ENCODE peak calls at places on chromosomes 11 and 22, in eight cellular contexts. One of them, this sample, is unnamed.

GRCh38 chr11:13114566-13115465 is 105.7 kb downstream of the RASSF10 start:
- DNase-seq in activated CD4-positive, alpha-beta T cell treated with anti-CD3 and anti-CD28 coated beads, Interleukin-2, amount 50 U/mL, for 24 hours: no peak
- DNase-seq in tibial artery: no peak
- DNase-seq in EL: peak; percentile 12
- DNase-seq in naive B cell: no peak
- DNase-seq in fibroblast of mammary gland: no peak
- DNase-seq in GM23248: peak; percentile 10
- DNase-seq in left ventricle myocardium superior: no peak
- DNase-seq in this sample: peak; percentile 93

GRCh38 chr22:48627203-48627602 is 1200.5 kb downstream of the BRD1 start:
- DNase-seq in GM23248: no peak
- DNase-seq in naive B cell: no peak
- DNase-seq in tibial artery: no peak
- DNase-seq in fibroblast of mammary gland: no peak
- DNase-seq in activated CD4-positive, alpha-beta T cell treated with anti-CD3 and anti-CD28 coated beads, Interleukin-2, amount 50 U/mL, for 24 hours: no peak
- DNase-seq in EL: no peak
- DNase-seq in left ventricle myocardium superior: no peak
- DNase-seq in this sample: peak; percentile 82

GRCh38 chr11:12523180-12523924 is 146.0 kb downstream of the PARVA start:
- DNase-seq in naive B cell: no peak
- DNase-seq in GM23248: no peak
- DNase-seq in left ventricle myocardium superior: no peak
- DNase-seq in activated CD4-positive, alpha-beta T cell treated with anti-CD3 and anti-CD28 coated beads, Interleukin-2, amount 50 U/mL, for 24 hours: no peak
- DNase-seq in tibial artery: peak; percentile 56
- DNase-seq in fibroblast of mammary gland: no peak
- DNase-seq in EL: no peak
- DNase-seq in this sample: no peak

GRCh38 chr11:32796425-32796824 is 2.0 kb upstream of the CCDC73 start:
- DNase-seq in GM23248: no peak
- DNase-seq in naive B cell: no peak
- DNase-seq in left ventricle myocardium superior: no peak
- DNase-seq in fibroblast of mammary gland: no peak
- DNase-seq in tibial artery: no peak
- DNase-seq in EL: no peak
- DNase-seq in activated CD4-positive, alpha-beta T cell treated with anti-CD3 and anti-CD28 coated beads, Interleukin-2, amount 50 U/mL, for 24 hours: no peak
- DNase-seq in this sample: no peak

GRCh38 chr22:19704355-19705015 is 9.8 kb upstream of the SEPTIN5 start:
- DNase-seq in left ventricle myocardium superior: no peak
- DNase-seq in naive B cell: no peak
- DNase-seq in tibial artery: no peak
- DNase-seq in fibroblast of mammary gland: no peak
- DNase-seq in activated CD4-positive, alpha-beta T cell treated with anti-CD3 and anti-CD28 coated beads, Interleukin-2, amount 50 U/mL, for 24 hours: no peak
- DNase-seq in EL: no peak
- DNase-seq in GM23248: no peak
- DNase-seq in this sample: no peak

GRCh38 chr11:68050371-68050841 is 11.6 kb downstream of the TCIRG1 start:
- DNase-seq in naive B cell: no peak
- DNase-seq in EL: no peak
- DNase-seq in activated CD4-positive, alpha-beta T cell treated with anti-CD3 and anti-CD28 coated beads, Interleukin-2, amount 50 U/mL, for 24 hours: no peak
- DNase-seq in fibroblast of mammary gland: no peak
- DNase-seq in left ventricle myocardium superior: peak; percentile 25
- DNase-seq in tibial artery: no peak
- DNase-seq in GM23248: no peak
- DNase-seq in this sample: no peak

GRCh38 chr11:106714179-106714578 is 304.1 kb downstream of the GUCY1A2 start:
- DNase-seq in GM23248: no peak
- DNase-seq in EL: no peak
- DNase-seq in tibial artery: no peak
- DNase-seq in activated CD4-positive, alpha-beta T cell treated with anti-CD3 and anti-CD28 coated beads, Interleukin-2, amount 50 U/mL, for 24 hours: no peak
- DNase-seq in naive B cell: no peak
- DNase-seq in left ventricle myocardium superior: no peak
- DNase-seq in fibroblast of mammary gland: peak; percentile 29
- DNase-seq in this sample: no peak

GRCh38 chr11:114088216-114088615 is 28.7 kb downstream of the ZBTB16 start:
- DNase-seq in tibial artery: no peak
- DNase-seq in naive B cell: no peak
- DNase-seq in left ventricle myocardium superior: no peak
- DNase-seq in activated CD4-positive, alpha-beta T cell treated with anti-CD3 and anti-CD28 coated beads, Interleukin-2, amount 50 U/mL, for 24 hours: no peak
- DNase-seq in EL: no peak
- DNase-seq in GM23248: no peak
- DNase-seq in fibroblast of mammary gland: no peak
- DNase-seq in this sample: no peak

GRCh38 chr22:41217553-41218157 is 12.5 kb downstream of the L3MBTL2 start:
- DNase-seq in fibroblast of mammary gland: peak; percentile 77
- DNase-seq in activated CD4-positive, alpha-beta T cell treated with anti-CD3 and anti-CD28 coated beads, Interleukin-2, amount 50 U/mL, for 24 hours: no peak
- DNase-seq in tibial artery: no peak
- DNase-seq in EL: peak; percentile 61
- DNase-seq in GM23248: peak; percentile 89
- DNase-seq in left ventricle myocardium superior: peak; percentile 84
- DNase-seq in naive B cell: no peak
- DNase-seq in this sample: no peak

GRCh38 chr11:131370090-131370751 is at the start of gene NTM:
- DNase-seq in left ventricle myocardium superior: peak; percentile 62
- DNase-seq in fibroblast of mammary gland: peak; percentile 62
- DNase-seq in activated CD4-positive, alpha-beta T cell treated with anti-CD3 and anti-CD28 coated beads, Interleukin-2, amount 50 U/mL, for 24 hours: no peak
- DNase-seq in GM23248: peak; percentile 17
- DNase-seq in naive B cell: no peak
- DNase-seq in EL: peak; percentile 2
- DNase-seq in tibial artery: no peak
- DNase-seq in this sample: no peak

GRCh38 chr11:123519055-123519796 is 89.2 kb downstream of the GRAMD1B start:
- DNase-seq in fibroblast of mammary gland: no peak
- DNase-seq in tibial artery: no peak
- DNase-seq in activated CD4-positive, alpha-beta T cell treated with anti-CD3 and anti-CD28 coated beads, Interleukin-2, amount 50 U/mL, for 24 hours: no peak
- DNase-seq in naive B cell: no peak
- DNase-seq in left ventricle myocardium superior: no peak
- DNase-seq in GM23248: peak; percentile 68
- DNase-seq in EL: peak; percentile 58
- DNase-seq in this sample: no peak

GRCh38 chr11:122105009-122105828 is 10.8 kb downstream of the BLID start:
- DNase-seq in fibroblast of mammary gland: no peak
- DNase-seq in tibial artery: no peak
- DNase-seq in left ventricle myocardium superior: no peak
- DNase-seq in naive B cell: no peak
- DNase-seq in activated CD4-positive, alpha-beta T cell treated with anti-CD3 and anti-CD28 coated beads, Interleukin-2, amount 50 U/mL, for 24 hours: no peak
- DNase-seq in EL: peak; percentile 44
- DNase-seq in GM23248: peak; percentile 65
- DNase-seq in this sample: no peak

GRCh38 chr22:26708256-26709009 is 51.0 kb downstream of the MIAT start:
- DNase-seq in naive B cell: no peak
- DNase-seq in GM23248: no peak
- DNase-seq in activated CD4-positive, alpha-beta T cell treated with anti-CD3 and anti-CD28 coated beads, Interleukin-2, amount 50 U/mL, for 24 hours: no peak
- DNase-seq in fibroblast of mammary gland: peak; percentile 24
- DNase-seq in EL: no peak
- DNase-seq in left ventricle myocardium superior: no peak
- DNase-seq in tibial artery: no peak
- DNase-seq in this sample: no peak

GRCh38 chr11:96050435-96051182 is 126.7 kb upstream of the MTMR2 start:
- DNase-seq in tibial artery: no peak
- DNase-seq in naive B cell: no peak
- DNase-seq in activated CD4-positive, alpha-beta T cell treated with anti-CD3 and anti-CD28 coated beads, Interleukin-2, amount 50 U/mL, for 24 hours: no peak
- DNase-seq in EL: no peak
- DNase-seq in left ventricle myocardium superior: no peak
- DNase-seq in fibroblast of mammary gland: peak; percentile 56
- DNase-seq in GM23248: peak; percentile 58
- DNase-seq in this sample: no peak

GRCh38 chr11:113341388-113342165 is 27.2 kb downstream of the TTC12 start:
- DNase-seq in GM23248: no peak
- DNase-seq in left ventricle myocardium superior: no peak
- DNase-seq in EL: no peak
- DNase-seq in activated CD4-positive, alpha-beta T cell treated with anti-CD3 and anti-CD28 coated beads, Interleukin-2, amount 50 U/mL, for 24 hours: no peak
- DNase-seq in tibial artery: no peak
- DNase-seq in fibroblast of mammary gland: no peak
- DNase-seq in naive B cell: no peak
- DNase-seq in this sample: no peak

GRCh38 chr11:74018331-74019005 is 9.6 kb upstream of the UCP3 start:
- DNase-seq in GM23248: peak; percentile 91
- DNase-seq in activated CD4-positive, alpha-beta T cell treated with anti-CD3 and anti-CD28 coated beads, Interleukin-2, amount 50 U/mL, for 24 hours: no peak
- DNase-seq in naive B cell: no peak
- DNase-seq in EL: peak; percentile 30
- DNase-seq in fibroblast of mammary gland: peak; percentile 96
- DNase-seq in left ventricle myocardium superior: peak; percentile 93
- DNase-seq in tibial artery: peak; percentile 97
- DNase-seq in this sample: no peak

GRCh38 chr11:28401446-28401845 is 293.3 kb downstream of the METTL15 start:
- DNase-seq in tibial artery: no peak
- DNase-seq in EL: no peak
- DNase-seq in fibroblast of mammary gland: no peak
- DNase-seq in activated CD4-positive, alpha-beta T cell treated with anti-CD3 and anti-CD28 coated beads, Interleukin-2, amount 50 U/mL, for 24 hours: no peak
- DNase-seq in GM23248: no peak
- DNase-seq in naive B cell: no peak
- DNase-seq in left ventricle myocardium superior: no peak
- DNase-seq in this sample: no peak

GRCh38 chr11:117597083-117597482 is 199.9 kb downstream of the DSCAML1 start:
- DNase-seq in GM23248: peak; percentile 36
- DNase-seq in naive B cell: no peak
- DNase-seq in left ventricle myocardium superior: peak; percentile 66
- DNase-seq in activated CD4-positive, alpha-beta T cell treated with anti-CD3 and anti-CD28 coated beads, Interleukin-2, amount 50 U/mL, for 24 hours: peak; percentile 15
- DNase-seq in fibroblast of mammary gland: peak; percentile 38
- DNase-seq in tibial artery: peak; percentile 42
- DNase-seq in EL: peak; percentile 21
- DNase-seq in this sample: no peak

GRCh38 chr11:2211113-2211971 is 39.7 kb upstream of the TH start:
- DNase-seq in GM23248: no peak
- DNase-seq in EL: no peak
- DNase-seq in naive B cell: no peak
- DNase-seq in left ventricle myocardium superior: no peak
- DNase-seq in activated CD4-positive, alpha-beta T cell treated with anti-CD3 and anti-CD28 coated beads, Interleukin-2, amount 50 U/mL, for 24 hours: no peak
- DNase-seq in tibial artery: peak; percentile 50
- DNase-seq in fibroblast of mammary gland: no peak
- DNase-seq in this sample: peak; percentile 97